ENCODE peak calls at places on chromosome 13, in nine cellular contexts. I is PC-3, V is neural progenitor cell, K is HCT116, E is OCI-LY7, B is astrocyte, H is IMR-90, X is mesendoderm, C is fibroblast of lung. S is an unnamed sample.

GRCh38 chr13:26508885-26509284 is 48.6 kb upstream of the WASF3 start:
- DNase-seq in I (peak; percentile 88), V (no peak), K (no peak), E (no peak), B (peak; percentile 41), H (peak; percentile 95), X (no peak), C (peak; percentile 98), S (peak; percentile 92)

GRCh38 chr13:59710995-59711701 is 452.6 kb downstream of the DIAPH3 start:
- DNase-seq in I (no peak), V (no peak), K (no peak), E (no peak), B (peak; percentile 13), H (no peak), X (no peak), C (no peak), S (no peak)

GRCh38 chr13:89066868-89067466 is 1395.8 kb downstream of the SLITRK5 start:
- DNase-seq in I (peak; percentile 68), V (peak; percentile 75), K (peak; percentile 38), E (peak; percentile 72), B (peak; percentile 13), H (peak; percentile 0), X (peak; percentile 70), C (peak; percentile 81), S (peak; percentile 46)

GRCh38 chr13:82480415-82480814 is 1401.9 kb downstream of the SLITRK1 start:
- DNase-seq in I (peak; percentile 32), V (peak; percentile 6), K (no peak), E (no peak), B (no peak), H (no peak), X (no peak), C (no peak), S (peak; percentile 4)

GRCh38 chr13:98571955-98572662 is 4.8 kb downstream of the STK24 start:
- DNase-seq in I (peak; percentile 49), V (no peak), K (no peak), E (peak; percentile 35), B (peak; percentile 32), H (peak; percentile 47), X (peak; percentile 22), C (peak; percentile 66), S (peak; percentile 82)

GRCh38 chr13:48299591-48299990 is 4.0 kb upstream of the RB1 start:
- DNase-seq in I (no peak), V (no peak), K (no peak), E (no peak), B (no peak), H (no peak), X (no peak), C (no peak), S (no peak)

GRCh38 chr13:39765801-39766463 is 110.5 kb downstream of the COG6 start:
- DNase-seq in I (peak; percentile 40), V (peak; percentile 52), K (no peak), E (peak; percentile 49), B (peak; percentile 29), H (no peak), X (peak; percentile 48), C (peak; percentile 39), S (peak; percentile 25)

GRCh38 chr13:112991611-112992010 is 22.6 kb downstream of the MCF2L start:
- DNase-seq in I (no peak), V (no peak), K (no peak), E (no peak), B (no peak), H (no peak), X (no peak), C (no peak), S (no peak)

GRCh38 chr13:106534844-106535551 is 464 bp downstream of the EFNB2 start:
- DNase-seq in I (peak; percentile 13), V (no peak), K (no peak), E (peak; percentile 4), B (peak; percentile 35), H (peak; percentile 16), X (peak; percentile 32), C (peak; percentile 42), S (peak; percentile 24)

GRCh38 chr13:109577191-109577700 is 209.1 kb downstream of the IRS2 start:
- DNase-seq in I (no peak), V (no peak), K (no peak), E (no peak), B (no peak), H (no peak), X (no peak), C (no peak), S (no peak)

GRCh38 chr13:87444135-87444534 is 227.0 kb upstream of the SLITRK5 start:
- DNase-seq in I (no peak), V (no peak), K (no peak), E (peak; percentile 94), B (no peak), H (no peak), X (no peak), C (no peak), S (no peak)
- H3K27ac ChIP-seq in I (no peak overlapping the region), V (no peak overlapping the region), K (no peak overlapping the region), E (peak overlapping the region; percentile 80), B (no peak overlapping the region), H (no peak overlapping the region), X (no peak overlapping the region), C (no peak overlapping the region), S (no peak overlapping the region)

GRCh38 chr13:21022694-21023325 is 38.6 kb downstream of the LATS2 start:
- DNase-seq in I (no peak), V (peak; percentile 35), K (no peak), E (no peak), B (no peak), H (no peak), X (no peak), C (no peak), S (no peak)
- H3K4me2 ChIP-seq in I (no peak overlapping the region), V (no peak overlapping the region), K (no peak overlapping the region), E (no peak overlapping the region), B (no peak overlapping the region), H (no peak overlapping the region), X (no peak overlapping the region), C (no peak overlapping the region), S (no peak overlapping the region)

DNA sequence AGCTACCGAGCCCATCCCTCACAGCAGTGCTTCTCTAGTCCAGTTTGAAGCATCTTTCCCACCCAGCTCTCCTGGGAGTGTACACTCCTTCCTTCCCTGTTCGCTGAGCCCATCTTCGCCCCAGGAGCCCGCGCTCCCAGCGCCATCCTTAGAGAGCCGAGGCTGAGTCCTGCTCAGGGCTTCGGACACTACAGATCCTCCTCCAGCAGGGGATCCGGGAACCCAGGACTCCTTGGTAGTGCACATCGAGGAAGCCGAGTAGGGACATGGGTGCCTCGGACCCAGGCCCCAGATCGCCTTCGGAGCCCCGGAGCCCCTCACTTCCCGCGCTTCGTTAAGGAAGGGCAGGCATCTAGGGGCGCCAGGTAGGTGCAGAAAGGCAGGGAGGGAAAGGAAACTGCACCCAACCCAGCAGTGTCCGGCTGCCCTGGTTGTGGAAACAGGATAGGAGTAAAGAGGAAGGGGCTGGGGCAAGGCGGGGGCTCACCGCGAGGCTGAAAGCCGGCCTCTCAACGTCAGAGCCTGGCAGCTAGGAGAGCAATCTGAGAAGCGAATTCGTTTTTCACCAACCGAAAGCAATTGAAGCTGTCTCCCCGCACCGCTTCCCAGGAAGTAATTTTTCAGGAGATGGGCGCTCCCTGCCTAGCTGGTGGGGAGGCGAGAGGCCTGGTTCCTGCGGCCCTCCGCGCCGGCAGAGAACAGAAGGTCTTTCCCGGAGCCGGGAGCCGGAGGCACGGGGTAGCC is 1.0 kb downstream of the PDX1 start:
- DNase-seq in I (peak; percentile 26), V (peak; percentile 60), K (no peak), E (no peak), B (no peak), H (peak; percentile 6), X (peak; percentile 53), C (peak; percentile 18), S (peak; percentile 46)
- H3K4me3 ChIP-seq in I (peak overlapping the region; percentile 76), V (peak overlapping the region; percentile 37), K (peak overlapping the region; percentile 42), E (no peak overlapping the region), B (peak overlapping the region; percentile 28), H (peak overlapping the region; percentile 9), X (no peak overlapping the region), C (no peak overlapping the region), S (peak overlapping the region; percentile 50)

GRCh38 chr13:44759222-44759721 is 183.1 kb upstream of the TSC22D1 start:
- DNase-seq in I (no peak), V (peak; percentile 21), K (no peak), E (no peak), B (peak; percentile 52), H (no peak), X (no peak), C (no peak), S (peak; percentile 16)
- H3K27ac ChIP-seq in I (peak overlapping the region; percentile 94), V (no peak overlapping the region), K (no peak overlapping the region), E (no peak overlapping the region), B (peak overlapping the region; percentile 89), H (peak overlapping the region; percentile 78), X (no peak overlapping the region), C (peak overlapping the region; percentile 73), S (peak overlapping the region; percentile 75)

DNA sequence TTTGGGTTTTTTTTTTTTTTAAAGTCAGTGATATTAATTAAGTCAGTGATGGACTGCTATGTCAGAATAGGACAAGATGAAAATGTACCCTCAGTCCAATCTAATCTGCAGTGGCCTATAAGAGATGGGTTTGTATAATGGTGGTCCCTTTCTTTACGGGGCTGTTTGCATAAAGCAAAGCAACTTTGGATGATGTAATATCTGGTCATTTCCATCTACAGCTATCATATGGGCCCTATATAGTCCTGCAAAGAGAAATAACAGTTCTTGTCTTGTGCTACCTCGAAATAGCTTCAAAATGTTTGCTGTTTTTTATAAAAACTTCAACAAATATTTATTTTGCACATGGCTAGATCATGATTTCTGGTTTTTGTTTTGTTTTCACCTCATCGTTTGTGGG is 20.2 kb upstream of the POMP start:
- DNase-seq in I (no peak), V (no peak), K (no peak), E (no peak), B (no peak), H (no peak), X (no peak), C (no peak), S (no peak)
- H3K4me2 ChIP-seq in I (no peak overlapping the region), V (no peak overlapping the region), K (no peak overlapping the region), E (no peak overlapping the region), B (no peak overlapping the region), H (no peak overlapping the region), X (no peak overlapping the region), C (no peak overlapping the region), S (no peak overlapping the region)

DNA sequence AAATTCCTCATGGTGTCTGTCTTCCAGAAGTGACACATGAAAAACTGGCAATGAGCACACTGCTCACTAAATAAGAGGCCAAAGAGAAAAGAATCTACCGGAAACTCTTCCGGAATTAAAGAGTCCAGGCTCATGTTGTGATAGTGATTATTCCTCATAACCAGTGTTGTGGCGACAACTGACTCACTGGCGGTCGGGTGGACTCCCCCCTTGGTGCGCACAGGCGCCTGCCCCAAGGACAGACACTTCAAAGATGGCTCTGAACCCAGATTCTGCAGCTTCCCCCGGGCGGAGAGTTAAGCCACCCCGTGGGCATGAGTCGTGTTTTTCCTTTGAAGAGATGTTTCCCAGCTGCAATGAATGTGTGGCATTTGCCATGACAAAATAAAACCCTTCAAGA is 10.3 kb downstream of the IL17D start:
- DNase-seq in I (no peak), V (no peak), K (no peak), E (no peak), B (peak; percentile 53), H (peak; percentile 39), X (no peak), C (no peak), S (peak; percentile 87)
- H3K4me3 ChIP-seq in I (no peak overlapping the region), V (no peak overlapping the region), K (no peak overlapping the region), E (no peak overlapping the region), B (no peak overlapping the region), H (no peak overlapping the region), X (no peak overlapping the region), C (no peak overlapping the region), S (peak overlapping the region; percentile 69)